ENCODE peak calls at places on chromosomes 13 and 19, in five cellular contexts. W is H1, C is HCT116, M is K562, B is GM12878. A is an unnamed sample.

GRCh38 chr19:33040994-33041827 is 23.5 kb downstream of the RHPN2 start:
- DNase-seq in W (no peak), C (peak; percentile 92), M (no peak), B (peak; percentile 37), A (no peak)

GRCh38 chr19:45161715-45162463 is 1.1 kb upstream of the NKPD1 start:
- DNase-seq in W (no peak), C (no peak), M (peak; percentile 54), B (no peak), A (no peak)

GRCh38 chr13:87124785-87125074 is 546.4 kb upstream of the SLITRK5 start:
- DNase-seq in W (no peak), C (no peak), M (no peak), B (no peak), A (no peak)

GRCh38 chr19:33756177-33756576 is 40.5 kb upstream of the KCTD15 start:
- DNase-seq in W (no peak), C (no peak), M (no peak), B (no peak), A (no peak)

GRCh38 chr19:17109962-17110598 is 34.5 kb downstream of the MYO9B start:
- DNase-seq in W (no peak), C (no peak), M (no peak), B (peak; percentile 72), A (no peak)

GRCh38 chr19:57241181-57241580 is 749 bp downstream of the ZNF805 start:
- DNase-seq in W (no peak), C (no peak), M (no peak), B (no peak), A (no peak)

GRCh38 chr13:74077847-74078246 is 56.4 kb downstream of the KLF12 start:
- DNase-seq in W (no peak), C (no peak), M (no peak), B (no peak), A (no peak)

GRCh38 chr19:1446713-1447564 is 3.0 kb upstream of the APC2 start:
- DNase-seq in W (no peak), C (no peak), M (no peak), B (no peak), A (no peak)

GRCh38 chr13:34749046-34749445 is 193.0 kb upstream of the NBEA start:
- DNase-seq in W (no peak), C (no peak), M (no peak), B (no peak), A (no peak)

GRCh38 chr19:16019691-16020448 is 56.4 kb upstream of the TPM4 start:
- DNase-seq in W (no peak), C (no peak), M (peak; percentile 10), B (no peak), A (no peak)

GRCh38 chr19:15448778-15449619 is 757 bp downstream of the WIZ start:
- DNase-seq in W (no peak), C (no peak), M (peak; percentile 53), B (no peak), A (no peak)

GRCh38 chr13:33644607-33645543 is 173.1 kb upstream of the RFC3 start:
- DNase-seq in W (no peak), C (no peak), M (no peak), B (no peak), A (no peak)

GRCh38 chr19:55585658-55586339 is 5.2 kb upstream of the ZNF579 start:
- DNase-seq in W (no peak), C (no peak), M (peak; percentile 50), B (no peak), A (no peak)

GRCh38 chr19:50184196-50184595 is 19.2 kb upstream of the MYH14 start:
- DNase-seq in W (no peak), C (no peak), M (no peak), B (no peak), A (no peak)

GRCh38 chr13:41211062-41211461 is 16.7 kb upstream of the KBTBD7 start:
- DNase-seq in W (no peak), C (no peak), M (no peak), B (no peak), A (no peak)

GRCh38 chr19:6801397-6802086 is 29.0 kb downstream of the VAV1 start:
- DNase-seq in W (no peak), C (peak; percentile 56), M (peak; percentile 46), B (peak; percentile 85), A (no peak)

GRCh38 chr13:80151016-80151415 is 189.9 kb downstream of the SPRY2 start:
- DNase-seq in W (no peak), C (no peak), M (no peak), B (no peak), A (no peak)

GRCh38 chr13:90585392-90585791 is 762.1 kb upstream of the MIR17HG start:
- DNase-seq in W (no peak), C (no peak), M (no peak), B (no peak), A (no peak)

GRCh38 chr19:10553943-10554381 is 10.3 kb downstream of the ATG4D start:
- DNase-seq in W (no peak), C (no peak), M (no peak), B (peak; percentile 55), A (no peak)

GRCh38 chr13:34349091-34349722 is 531.3 kb downstream of the RFC3 start:
- DNase-seq in W (no peak), C (no peak), M (no peak), B (no peak), A (no peak)

GRCh38 chr13:27975579-27976361 is 6.7 kb upstream of the CDX2 start:
- DNase-seq in W (no peak), C (no peak), M (no peak), B (no peak), A (no peak)

GRCh38 chr19:821976-822773 is 420 bp upstream of the PLPPR3 start:
- DNase-seq in W (no peak), C (no peak), M (peak; percentile 70), B (no peak), A (no peak)

GRCh38 chr13:38582133-38582532 is 104.7 kb upstream of the FREM2 start:
- DNase-seq in W (no peak), C (no peak), M (peak; percentile 6), B (no peak), A (peak; percentile 16)

GRCh38 chr19:35162471-35163326 is 8.2 kb downstream of the FXYD5 start:
- DNase-seq in W (no peak), C (peak; percentile 85), M (no peak), B (no peak), A (no peak)

GRCh38 chr19:10891360-10892108 is 20.2 kb downstream of the CARM1 start:
- DNase-seq in W (no peak), C (no peak), M (no peak), B (no peak), A (no peak)

GRCh38 chr19:55882626-55883025 is 46.3 kb downstream of the NLRP4 start:
- DNase-seq in W (no peak), C (no peak), M (no peak), B (no peak), A (no peak)

GRCh38 chr13:71015516-71015915 is 851.5 kb downstream of the DACH1 start:
- DNase-seq in W (no peak), C (no peak), M (no peak), B (no peak), A (no peak)

GRCh38 chr19:58450836-58451357 is 525 bp upstream of the ZNF324B start:
- DNase-seq in W (no peak), C (no peak), M (no peak), B (no peak), A (no peak)
- TF ChIP-seq ZNF274 in W (no peak), C (no peak), M (no peak), B (no peak), A (no peak)

DNA sequence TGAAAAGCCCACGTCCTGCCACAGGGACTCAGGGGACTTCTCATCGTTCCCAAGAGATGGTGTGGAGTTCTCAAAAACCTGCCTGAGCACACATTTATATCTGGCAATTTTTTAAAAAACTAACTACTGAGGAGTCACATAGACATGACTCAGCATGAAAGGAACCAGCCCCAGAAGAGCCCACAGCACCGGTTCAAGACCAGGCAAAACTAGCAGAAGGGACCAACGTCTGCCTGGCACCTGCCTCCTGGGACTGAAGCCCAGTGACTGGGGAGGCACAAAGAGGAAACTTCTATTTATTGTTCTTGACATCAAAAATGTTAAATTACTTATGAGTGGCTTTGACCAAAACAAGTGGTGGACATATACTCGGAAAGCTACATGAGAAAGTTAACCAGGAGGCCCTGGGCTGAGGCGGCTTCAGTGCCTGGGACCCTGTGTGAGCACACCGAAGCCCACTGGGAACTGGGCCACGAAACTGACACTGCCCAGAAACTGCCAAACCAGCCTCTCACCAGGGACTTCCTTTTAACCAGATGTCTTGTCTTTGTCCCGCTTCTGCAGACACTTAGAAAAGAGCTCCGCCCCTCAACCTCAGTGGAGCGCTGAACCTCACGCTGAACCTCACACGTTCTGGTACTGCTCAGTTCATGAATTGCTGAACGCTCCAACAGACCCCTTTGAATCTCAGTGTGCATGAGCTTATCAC is 25.7 kb downstream of the C13orf46 start:
- DNase-seq in W (no peak), C (no peak), M (no peak), B (no peak), A (no peak)
- H3K4me1 ChIP-seq in W (peaks cover 2% of the 10 kb centered on the region), C (peaks cover 10% of the 10 kb centered on the region), M (peaks cover 40% of the 10 kb centered on the region), B (no peaks in the 10 kb centered on the region), A (peaks cover 15% of the 10 kb centered on the region)

DNA sequence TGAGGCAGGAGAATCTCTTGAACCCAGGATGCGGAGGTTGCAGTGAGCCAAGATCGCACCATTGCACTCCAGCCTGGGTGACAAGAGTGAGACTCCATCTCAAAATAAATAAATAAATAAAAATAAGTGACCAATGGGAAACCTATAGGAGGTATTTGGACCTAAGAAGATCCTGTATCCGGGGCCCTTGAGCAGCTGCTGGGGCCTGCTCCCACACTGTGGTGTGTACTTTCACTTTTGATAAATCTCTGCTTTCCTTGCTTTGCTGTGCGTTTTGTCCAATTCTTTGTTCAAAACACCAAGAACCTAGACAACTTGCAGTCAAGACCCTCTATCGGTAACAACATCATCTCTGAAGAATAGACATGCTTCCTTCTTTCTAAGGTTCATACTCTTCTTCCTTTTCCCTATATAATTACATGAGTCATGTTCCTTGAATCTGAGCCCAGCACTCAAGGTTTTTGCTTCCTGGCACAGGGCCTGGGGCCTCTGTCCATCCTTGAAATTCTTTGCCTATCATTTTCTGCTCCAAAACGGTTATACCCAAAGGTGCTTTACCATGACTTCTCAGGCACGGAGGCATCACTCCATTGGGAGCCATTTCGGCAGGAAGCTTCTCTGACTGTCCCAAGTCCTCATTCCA is 14.2 kb upstream of the PNMA8C start:
- DNase-seq in W (no peak), C (no peak), M (no peak), B (no peak), A (no peak)
- TF ChIP-seq YY1 in W (no peak), C (no peak), M (no peak), B (no peak), A (no peak)

DNA sequence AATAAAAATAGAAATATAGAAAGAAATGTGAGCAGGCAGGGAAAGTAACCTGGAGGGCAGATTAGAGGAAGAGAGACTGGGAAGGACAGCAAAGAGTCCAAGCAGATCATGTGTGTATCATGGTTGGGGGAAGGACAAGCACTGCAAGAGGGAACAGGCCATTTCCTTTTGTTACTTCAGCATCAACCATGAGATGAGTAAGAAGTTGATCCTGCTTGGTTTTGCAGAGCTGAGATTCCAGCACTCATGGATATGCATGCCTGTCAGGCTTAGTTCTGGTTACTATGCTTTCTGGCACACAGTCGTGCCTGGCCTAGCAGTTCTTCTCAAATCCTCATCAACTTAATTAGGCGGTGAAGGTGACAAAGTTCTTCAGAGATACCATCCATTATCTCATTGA is 18.1 kb downstream of the NALCN start:
- DNase-seq in W (no peak), C (no peak), M (no peak), B (no peak), A (no peak)
- TF ChIP-seq ZNF274 in W (no peak), C (no peak), M (no peak), B (no peak), A (no peak)

GRCh38 chr13:98539655-98540054 is 37.3 kb downstream of the STK24 start:
- DNase-seq in W (no peak), C (no peak), M (no peak), B (no peak), A (no peak)
- H3K4me1 ChIP-seq in W (peaks cover 22% of the 10 kb centered on the region), C (peaks cover 22% of the 10 kb centered on the region), M (peaks cover 22% of the 10 kb centered on the region), B (peaks cover 55% of the 10 kb centered on the region), A (peaks cover 12% of the 10 kb centered on the region)

GRCh38 chr13:112146073-112146360 is 79.1 kb downstream of the SOX1 start:
- DNase-seq in W (no peak), C (no peak), M (no peak), B (no peak), A (no peak)
- TF ChIP-seq YY1 in W (no peak), C (no peak), M (no peak), B (no peak), A (no peak)